ENCODE peak calls at places on chromosomes 7 and 10, in ten cellular contexts. One of them, this sample, is unnamed. For H3K4me1, the result is how much of the 10 kb centered on the place peaks cover.

GRCh38 chr7:42189535-42189934 is 47.5 kb downstream of the GLI3 start:
- DNase-seq in cardiac muscle cell: no peak
- DNase-seq in right lobe of liver: no peak
- DNase-seq in tibial artery: no peak
- DNase-seq in fibroblast of lung: peak
- DNase-seq in thyroid gland: no peak
- DNase-seq in PC-3: peak
- DNase-seq in heart left ventricle: no peak
- DNase-seq in mammary epithelial cell: peak
- DNase-seq in vagina: no peak
- DNase-seq in this sample: no peak

GRCh38 chr10:86102031-86102430 is 264.6 kb downstream of the GRID1 start:
- DNase-seq in cardiac muscle cell: no peak
- DNase-seq in right lobe of liver: no peak
- DNase-seq in tibial artery: no peak
- DNase-seq in fibroblast of lung: no peak
- DNase-seq in thyroid gland: no peak
- DNase-seq in PC-3: no peak
- DNase-seq in heart left ventricle: no peak
- DNase-seq in mammary epithelial cell: no peak
- DNase-seq in vagina: peak
- DNase-seq in this sample: no peak

GRCh38 chr10:14698487-14699170 is 76.1 kb downstream of the FAM107B start:
- DNase-seq in cardiac muscle cell: no peak
- DNase-seq in right lobe of liver: no peak
- DNase-seq in tibial artery: no peak
- DNase-seq in fibroblast of lung: peak
- DNase-seq in thyroid gland: no peak
- DNase-seq in PC-3: peak
- DNase-seq in heart left ventricle: no peak
- DNase-seq in mammary epithelial cell: peak
- DNase-seq in vagina: no peak
- DNase-seq in this sample: no peak

GRCh38 chr10:50224330-50224952 is 26.9 kb downstream of the ASAH2 start:
- DNase-seq in cardiac muscle cell: peak
- DNase-seq in right lobe of liver: no peak
- DNase-seq in tibial artery: no peak
- DNase-seq in fibroblast of lung: peak
- DNase-seq in thyroid gland: no peak
- DNase-seq in PC-3: peak
- DNase-seq in heart left ventricle: no peak
- DNase-seq in mammary epithelial cell: peak
- DNase-seq in vagina: no peak
- DNase-seq in this sample: no peak

GRCh38 chr7:150716368-150716767 is at the start of gene GIMAP1:
- DNase-seq in cardiac muscle cell: no peak
- DNase-seq in right lobe of liver: no peak
- DNase-seq in tibial artery: no peak
- DNase-seq in fibroblast of lung: no peak
- DNase-seq in thyroid gland: peak
- DNase-seq in PC-3: no peak
- DNase-seq in heart left ventricle: peak
- DNase-seq in mammary epithelial cell: no peak
- DNase-seq in vagina: no peak
- DNase-seq in this sample: peak

GRCh38 chr7:18895456-18895855 is 222.0 kb downstream of the TWIST1 start:
- DNase-seq in cardiac muscle cell: no peak
- DNase-seq in right lobe of liver: no peak
- DNase-seq in tibial artery: no peak
- DNase-seq in fibroblast of lung: peak
- DNase-seq in thyroid gland: no peak
- DNase-seq in PC-3: peak
- DNase-seq in heart left ventricle: no peak
- DNase-seq in mammary epithelial cell: peak
- DNase-seq in vagina: no peak
- DNase-seq in this sample: no peak

GRCh38 chr7:156121956-156122355 is 309.7 kb upstream of the SHH start:
- DNase-seq in cardiac muscle cell: no peak
- DNase-seq in right lobe of liver: no peak
- DNase-seq in tibial artery: no peak
- DNase-seq in fibroblast of lung: no peak
- DNase-seq in thyroid gland: no peak
- DNase-seq in PC-3: no peak
- DNase-seq in heart left ventricle: no peak
- DNase-seq in mammary epithelial cell: no peak
- DNase-seq in vagina: no peak
- DNase-seq in this sample: no peak

GRCh38 chr10:110076559-110077318 is 69.0 kb downstream of the ADD3 start:
- DNase-seq in cardiac muscle cell: no peak
- DNase-seq in right lobe of liver: no peak
- DNase-seq in tibial artery: peak
- DNase-seq in fibroblast of lung: peak
- DNase-seq in thyroid gland: no peak
- DNase-seq in PC-3: peak
- DNase-seq in heart left ventricle: no peak
- DNase-seq in mammary epithelial cell: peak
- DNase-seq in vagina: no peak
- DNase-seq in this sample: peak

GRCh38 chr10:119306514-119306951 is 99.2 kb downstream of the GRK5 start:
- DNase-seq in cardiac muscle cell: no peak
- DNase-seq in right lobe of liver: no peak
- DNase-seq in tibial artery: no peak
- DNase-seq in fibroblast of lung: no peak
- DNase-seq in thyroid gland: no peak
- DNase-seq in PC-3: peak
- DNase-seq in heart left ventricle: peak
- DNase-seq in mammary epithelial cell: no peak
- DNase-seq in vagina: no peak
- DNase-seq in this sample: no peak

GRCh38 chr7:98300595-98301372 is 19.3 kb downstream of the BRI3 start:
- DNase-seq in cardiac muscle cell: no peak
- DNase-seq in right lobe of liver: peak
- DNase-seq in tibial artery: no peak
- DNase-seq in fibroblast of lung: no peak
- DNase-seq in thyroid gland: no peak
- DNase-seq in PC-3: no peak
- DNase-seq in heart left ventricle: no peak
- DNase-seq in mammary epithelial cell: no peak
- DNase-seq in vagina: no peak
- DNase-seq in this sample: no peak

GRCh38 chr10:3852147-3852904 is 67.3 kb upstream of the KLF6 start:
- DNase-seq in cardiac muscle cell: no peak
- DNase-seq in right lobe of liver: peak
- DNase-seq in tibial artery: peak
- DNase-seq in fibroblast of lung: peak
- DNase-seq in thyroid gland: peak
- DNase-seq in PC-3: peak
- DNase-seq in heart left ventricle: peak
- DNase-seq in mammary epithelial cell: peak
- DNase-seq in vagina: no peak
- DNase-seq in this sample: no peak

GRCh38 chr7:64959072-64959747 is 31.6 kb downstream of the ZNF117 start:
- DNase-seq in cardiac muscle cell: no peak
- DNase-seq in right lobe of liver: no peak
- DNase-seq in tibial artery: no peak
- DNase-seq in fibroblast of lung: no peak
- DNase-seq in thyroid gland: no peak
- DNase-seq in PC-3: no peak
- DNase-seq in heart left ventricle: no peak
- DNase-seq in mammary epithelial cell: no peak
- DNase-seq in vagina: no peak
- DNase-seq in this sample: no peak

GRCh38 chr10:127492607-127493250 is 56.4 kb upstream of the NPS start:
- DNase-seq in cardiac muscle cell: peak
- DNase-seq in right lobe of liver: no peak
- DNase-seq in tibial artery: no peak
- DNase-seq in fibroblast of lung: no peak
- DNase-seq in thyroid gland: no peak
- DNase-seq in PC-3: peak
- DNase-seq in heart left ventricle: no peak
- DNase-seq in mammary epithelial cell: no peak
- DNase-seq in vagina: no peak
- DNase-seq in this sample: no peak

GRCh38 chr10:49474901-49475300 is 64.0 kb downstream of the ERCC6 start:
- DNase-seq in cardiac muscle cell: no peak
- DNase-seq in right lobe of liver: no peak
- DNase-seq in tibial artery: no peak
- DNase-seq in fibroblast of lung: no peak
- DNase-seq in thyroid gland: no peak
- DNase-seq in PC-3: peak
- DNase-seq in heart left ventricle: no peak
- DNase-seq in mammary epithelial cell: peak
- DNase-seq in vagina: no peak
- DNase-seq in this sample: no peak

GRCh38 chr10:59971915-59972314 is 65.6 kb upstream of the CCDC6 start:
- DNase-seq in cardiac muscle cell: peak
- DNase-seq in right lobe of liver: no peak
- DNase-seq in tibial artery: no peak
- DNase-seq in fibroblast of lung: peak
- DNase-seq in thyroid gland: peak
- DNase-seq in PC-3: peak
- DNase-seq in heart left ventricle: no peak
- DNase-seq in mammary epithelial cell: peak
- DNase-seq in vagina: no peak
- DNase-seq in this sample: no peak

DNA sequence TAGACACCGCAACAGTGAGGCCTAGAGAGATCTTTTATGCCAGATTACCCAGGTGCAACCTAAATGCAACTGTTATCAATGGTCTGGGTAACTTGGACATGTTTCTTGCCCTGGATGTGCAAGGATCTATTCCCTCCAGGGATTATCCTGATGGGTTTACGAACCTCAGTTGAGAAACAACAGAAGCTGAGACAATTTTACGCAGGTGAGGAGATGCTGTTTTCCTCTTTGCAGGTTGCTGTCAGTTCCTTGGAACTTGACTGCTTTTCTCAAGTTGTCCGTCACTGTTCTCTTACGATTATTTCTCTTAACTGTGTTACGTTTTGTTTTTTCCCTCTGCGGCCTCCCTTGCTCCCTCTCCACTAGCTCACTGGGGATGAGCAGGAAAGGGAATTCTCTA is 1.4 kb downstream of the PURB start:
- DNase-seq in cardiac muscle cell: no peak
- DNase-seq in right lobe of liver: no peak
- DNase-seq in tibial artery: no peak
- DNase-seq in fibroblast of lung: no peak
- DNase-seq in thyroid gland: no peak
- DNase-seq in PC-3: no peak
- DNase-seq in heart left ventricle: no peak
- DNase-seq in mammary epithelial cell: no peak
- DNase-seq in vagina: no peak
- DNase-seq in this sample: no peak
- H3K4me1 ChIP-seq in cardiac muscle cell: under half
- H3K4me1 ChIP-seq in right lobe of liver: under half
- H3K4me1 ChIP-seq in tibial artery: half or more
- H3K4me1 ChIP-seq in fibroblast of lung: under half
- H3K4me1 ChIP-seq in thyroid gland: under half
- H3K4me1 ChIP-seq in PC-3: half or more
- H3K4me1 ChIP-seq in heart left ventricle: half or more
- H3K4me1 ChIP-seq in mammary epithelial cell: under half
- H3K4me1 ChIP-seq in vagina: half or more
- H3K4me1 ChIP-seq in this sample: half or more

DNA sequence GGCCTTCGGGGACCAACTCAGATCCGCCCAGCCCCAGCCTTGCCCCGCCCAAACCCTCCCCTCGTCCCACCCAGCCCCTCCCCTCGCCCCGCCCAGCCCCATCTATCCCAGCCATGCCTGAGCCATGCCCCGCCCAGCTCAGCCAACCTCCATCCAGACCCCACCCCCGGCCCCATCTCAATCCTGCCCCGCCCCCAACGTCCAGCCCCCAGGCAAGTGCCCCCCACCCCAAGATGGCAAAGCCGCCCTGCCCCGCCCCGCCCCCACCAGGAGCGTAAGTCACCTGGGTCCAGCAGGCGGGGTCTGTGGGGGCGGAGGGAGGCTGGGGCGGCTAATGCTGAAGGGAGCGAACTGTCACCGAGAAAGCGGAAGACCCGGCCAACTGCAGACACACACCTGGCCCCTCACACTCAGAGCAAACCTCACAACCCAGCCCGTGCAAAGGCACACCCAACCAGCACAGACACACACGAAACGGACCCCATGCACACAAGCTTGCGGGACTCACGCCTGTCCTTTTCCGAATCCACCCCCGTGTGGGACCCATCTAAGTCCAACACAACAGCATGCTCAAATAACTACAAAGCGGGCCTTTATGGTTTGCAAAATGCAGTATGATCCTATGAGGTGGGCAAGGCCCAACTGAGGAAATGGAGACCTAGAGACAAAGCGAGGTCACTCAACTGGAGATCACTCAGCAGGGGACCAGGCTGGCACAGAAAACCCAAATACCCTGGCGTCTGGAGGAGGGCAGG is 11.5 kb upstream of the OGA start:
- DNase-seq in cardiac muscle cell: peak
- DNase-seq in right lobe of liver: peak
- DNase-seq in tibial artery: no peak
- DNase-seq in fibroblast of lung: no peak
- DNase-seq in thyroid gland: peak
- DNase-seq in PC-3: no peak
- DNase-seq in heart left ventricle: no peak
- DNase-seq in mammary epithelial cell: no peak
- DNase-seq in vagina: no peak
- DNase-seq in this sample: peak
- H3K27ac ChIP-seq in cardiac muscle cell: peak
- H3K27ac ChIP-seq in right lobe of liver: no peak
- H3K27ac ChIP-seq in tibial artery: peak
- H3K27ac ChIP-seq in fibroblast of lung: no peak
- H3K27ac ChIP-seq in thyroid gland: no peak
- H3K27ac ChIP-seq in PC-3: peak
- H3K27ac ChIP-seq in heart left ventricle: no peak
- H3K27ac ChIP-seq in mammary epithelial cell: no peak
- H3K27ac ChIP-seq in vagina: peak
- H3K27ac ChIP-seq in this sample: peak

GRCh38 chr7:71332226-71332625 is 200.3 kb downstream of the GALNT17 start:
- DNase-seq in cardiac muscle cell: no peak
- DNase-seq in right lobe of liver: no peak
- DNase-seq in tibial artery: no peak
- DNase-seq in fibroblast of lung: no peak
- DNase-seq in thyroid gland: no peak
- DNase-seq in PC-3: no peak
- DNase-seq in heart left ventricle: no peak
- DNase-seq in mammary epithelial cell: no peak
- DNase-seq in vagina: no peak
- DNase-seq in this sample: no peak
- H3K4me1 ChIP-seq in cardiac muscle cell: under half
- H3K4me1 ChIP-seq in right lobe of liver: under half
- H3K4me1 ChIP-seq in tibial artery: under half
- H3K4me1 ChIP-seq in fibroblast of lung: under half
- H3K4me1 ChIP-seq in thyroid gland: under half
- H3K4me1 ChIP-seq in PC-3: under half
- H3K4me1 ChIP-seq in heart left ventricle: under half
- H3K4me1 ChIP-seq in mammary epithelial cell: under half
- H3K4me1 ChIP-seq in vagina: under half
- H3K4me1 ChIP-seq in this sample: under half

DNA sequence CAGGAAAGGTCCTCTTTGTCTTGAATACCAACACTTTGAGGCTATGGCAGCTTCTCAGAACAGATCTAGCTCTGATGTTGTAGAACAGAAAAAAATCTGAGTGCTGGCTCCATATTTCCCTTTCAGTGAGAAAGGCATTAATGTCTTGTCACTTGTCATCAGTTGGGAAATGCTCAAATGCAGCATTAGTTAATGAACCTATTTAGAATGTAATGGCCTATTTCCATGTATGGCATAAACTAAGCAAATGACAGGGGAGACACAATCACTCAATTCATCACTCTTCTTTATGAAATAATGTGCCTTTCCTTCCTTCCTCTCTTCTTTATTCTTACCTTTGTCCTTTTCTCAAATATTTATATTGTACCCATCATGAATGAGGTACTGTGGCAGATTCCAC is 5.0 kb upstream of the STAMBPL1 start:
- DNase-seq in cardiac muscle cell: no peak
- DNase-seq in right lobe of liver: no peak
- DNase-seq in tibial artery: no peak
- DNase-seq in fibroblast of lung: no peak
- DNase-seq in thyroid gland: no peak
- DNase-seq in PC-3: no peak
- DNase-seq in heart left ventricle: no peak
- DNase-seq in mammary epithelial cell: no peak
- DNase-seq in vagina: no peak
- DNase-seq in this sample: no peak
- H3K27ac ChIP-seq in cardiac muscle cell: no peak
- H3K27ac ChIP-seq in right lobe of liver: no peak
- H3K27ac ChIP-seq in tibial artery: no peak
- H3K27ac ChIP-seq in fibroblast of lung: no peak
- H3K27ac ChIP-seq in thyroid gland: no peak
- H3K27ac ChIP-seq in PC-3: no peak
- H3K27ac ChIP-seq in heart left ventricle: no peak
- H3K27ac ChIP-seq in mammary epithelial cell: no peak
- H3K27ac ChIP-seq in vagina: no peak
- H3K27ac ChIP-seq in this sample: no peak